ENCODE peak calls at places on chromosomes 13 and 19, in eight cellular contexts. One of them, this sample, is unnamed.

GRCh38 chr19:32691291-32691951 is at the start of gene NUDT19:
- DNase-seq in CD4-positive, alpha-beta T cell: peak
- DNase-seq in activated CD8-positive, alpha-beta memory T cell treated with anti-CD3 and anti-CD28 coated beads for 1 hour: peak
- DNase-seq in NCI-H510A treated with DMSO at 0.1 percent for 48 hours: peak
- DNase-seq in left ventricle myocardium superior: peak
- DNase-seq in ELR: peak
- DNase-seq in NCI-H1436: peak
- DNase-seq in breast epithelium: peak
- DNase-seq in this sample: peak

GRCh38 chr13:114107686-114108081 is 24.7 kb downstream of the RASA3 start:
- DNase-seq in CD4-positive, alpha-beta T cell: no peak
- DNase-seq in activated CD8-positive, alpha-beta memory T cell treated with anti-CD3 and anti-CD28 coated beads for 1 hour: no peak
- DNase-seq in NCI-H510A treated with DMSO at 0.1 percent for 48 hours: no peak
- DNase-seq in left ventricle myocardium superior: peak
- DNase-seq in ELR: peak
- DNase-seq in NCI-H1436: no peak
- DNase-seq in breast epithelium: peak
- DNase-seq in this sample: no peak

GRCh38 chr19:35142531-35143230 is 374 bp upstream of the FXYD7 start:
- DNase-seq in CD4-positive, alpha-beta T cell: peak
- DNase-seq in activated CD8-positive, alpha-beta memory T cell treated with anti-CD3 and anti-CD28 coated beads for 1 hour: peak
- DNase-seq in NCI-H510A treated with DMSO at 0.1 percent for 48 hours: no peak
- DNase-seq in left ventricle myocardium superior: peak
- DNase-seq in ELR: peak
- DNase-seq in NCI-H1436: no peak
- DNase-seq in breast epithelium: no peak
- DNase-seq in this sample: peak

GRCh38 chr13:95603887-95604533 is 40.5 kb downstream of the DZIP1 start:
- DNase-seq in CD4-positive, alpha-beta T cell: no peak
- DNase-seq in activated CD8-positive, alpha-beta memory T cell treated with anti-CD3 and anti-CD28 coated beads for 1 hour: no peak
- DNase-seq in NCI-H510A treated with DMSO at 0.1 percent for 48 hours: peak
- DNase-seq in left ventricle myocardium superior: peak
- DNase-seq in ELR: peak
- DNase-seq in NCI-H1436: no peak
- DNase-seq in breast epithelium: no peak
- DNase-seq in this sample: no peak

GRCh38 chr13:26406791-26407190 is 150.7 kb upstream of the WASF3 start:
- DNase-seq in CD4-positive, alpha-beta T cell: no peak
- DNase-seq in activated CD8-positive, alpha-beta memory T cell treated with anti-CD3 and anti-CD28 coated beads for 1 hour: no peak
- DNase-seq in NCI-H510A treated with DMSO at 0.1 percent for 48 hours: no peak
- DNase-seq in left ventricle myocardium superior: no peak
- DNase-seq in ELR: peak
- DNase-seq in NCI-H1436: no peak
- DNase-seq in breast epithelium: no peak
- DNase-seq in this sample: no peak

GRCh38 chr13:76398426-76398825 is 487.8 kb downstream of the KCTD12 start:
- DNase-seq in CD4-positive, alpha-beta T cell: no peak
- DNase-seq in activated CD8-positive, alpha-beta memory T cell treated with anti-CD3 and anti-CD28 coated beads for 1 hour: no peak
- DNase-seq in NCI-H510A treated with DMSO at 0.1 percent for 48 hours: no peak
- DNase-seq in left ventricle myocardium superior: no peak
- DNase-seq in ELR: no peak
- DNase-seq in NCI-H1436: no peak
- DNase-seq in breast epithelium: no peak
- DNase-seq in this sample: no peak

GRCh38 chr13:75161804-75162203 is 320.2 kb downstream of the TBC1D4 start:
- DNase-seq in CD4-positive, alpha-beta T cell: no peak
- DNase-seq in activated CD8-positive, alpha-beta memory T cell treated with anti-CD3 and anti-CD28 coated beads for 1 hour: no peak
- DNase-seq in NCI-H510A treated with DMSO at 0.1 percent for 48 hours: no peak
- DNase-seq in left ventricle myocardium superior: no peak
- DNase-seq in ELR: no peak
- DNase-seq in NCI-H1436: no peak
- DNase-seq in breast epithelium: no peak
- DNase-seq in this sample: no peak

GRCh38 chr19:22256856-22257255 is 29.4 kb upstream of the ZNF729 start:
- DNase-seq in CD4-positive, alpha-beta T cell: no peak
- DNase-seq in activated CD8-positive, alpha-beta memory T cell treated with anti-CD3 and anti-CD28 coated beads for 1 hour: no peak
- DNase-seq in NCI-H510A treated with DMSO at 0.1 percent for 48 hours: no peak
- DNase-seq in left ventricle myocardium superior: no peak
- DNase-seq in ELR: no peak
- DNase-seq in NCI-H1436: no peak
- DNase-seq in breast epithelium: no peak
- DNase-seq in this sample: no peak

GRCh38 chr19:5045015-5045414 is 76.1 kb downstream of the KDM4B start:
- DNase-seq in CD4-positive, alpha-beta T cell: no peak
- DNase-seq in activated CD8-positive, alpha-beta memory T cell treated with anti-CD3 and anti-CD28 coated beads for 1 hour: no peak
- DNase-seq in NCI-H510A treated with DMSO at 0.1 percent for 48 hours: no peak
- DNase-seq in left ventricle myocardium superior: no peak
- DNase-seq in ELR: no peak
- DNase-seq in NCI-H1436: no peak
- DNase-seq in breast epithelium: no peak
- DNase-seq in this sample: no peak

GRCh38 chr13:109383683-109384082 is 402.7 kb downstream of the IRS2 start:
- DNase-seq in CD4-positive, alpha-beta T cell: no peak
- DNase-seq in activated CD8-positive, alpha-beta memory T cell treated with anti-CD3 and anti-CD28 coated beads for 1 hour: no peak
- DNase-seq in NCI-H510A treated with DMSO at 0.1 percent for 48 hours: no peak
- DNase-seq in left ventricle myocardium superior: no peak
- DNase-seq in ELR: peak
- DNase-seq in NCI-H1436: no peak
- DNase-seq in breast epithelium: no peak
- DNase-seq in this sample: no peak

GRCh38 chr13:28716511-28716910 is 2.3 kb downstream of the SLC46A3 start:
- DNase-seq in CD4-positive, alpha-beta T cell: no peak
- DNase-seq in activated CD8-positive, alpha-beta memory T cell treated with anti-CD3 and anti-CD28 coated beads for 1 hour: no peak
- DNase-seq in NCI-H510A treated with DMSO at 0.1 percent for 48 hours: no peak
- DNase-seq in left ventricle myocardium superior: peak
- DNase-seq in ELR: peak
- DNase-seq in NCI-H1436: no peak
- DNase-seq in breast epithelium: no peak
- DNase-seq in this sample: no peak

GRCh38 chr13:35501721-35502235 is 25.3 kb upstream of the MAB21L1 start:
- DNase-seq in CD4-positive, alpha-beta T cell: no peak
- DNase-seq in activated CD8-positive, alpha-beta memory T cell treated with anti-CD3 and anti-CD28 coated beads for 1 hour: no peak
- DNase-seq in NCI-H510A treated with DMSO at 0.1 percent for 48 hours: no peak
- DNase-seq in left ventricle myocardium superior: no peak
- DNase-seq in ELR: no peak
- DNase-seq in NCI-H1436: no peak
- DNase-seq in breast epithelium: no peak
- DNase-seq in this sample: no peak

GRCh38 chr19:29263305-29264080 is 50.5 kb upstream of the UQCRFS1 start:
- DNase-seq in CD4-positive, alpha-beta T cell: peak
- DNase-seq in activated CD8-positive, alpha-beta memory T cell treated with anti-CD3 and anti-CD28 coated beads for 1 hour: no peak
- DNase-seq in NCI-H510A treated with DMSO at 0.1 percent for 48 hours: no peak
- DNase-seq in left ventricle myocardium superior: peak
- DNase-seq in ELR: peak
- DNase-seq in NCI-H1436: no peak
- DNase-seq in breast epithelium: no peak
- DNase-seq in this sample: peak

GRCh38 chr19:39147480-39147879 is 21.9 kb downstream of the PAK4 start:
- DNase-seq in CD4-positive, alpha-beta T cell: no peak
- DNase-seq in activated CD8-positive, alpha-beta memory T cell treated with anti-CD3 and anti-CD28 coated beads for 1 hour: no peak
- DNase-seq in NCI-H510A treated with DMSO at 0.1 percent for 48 hours: no peak
- DNase-seq in left ventricle myocardium superior: no peak
- DNase-seq in ELR: no peak
- DNase-seq in NCI-H1436: no peak
- DNase-seq in breast epithelium: no peak
- DNase-seq in this sample: no peak